ENCODE peak calls at places on chromosomes 2 and 18, in eight cellular contexts. Z, L, K, U, Y, G, V and W are unnamed samples.

GRCh38 chr2:55148269-55148668 is 83.8 kb downstream of the CLHC1 start:
- DNase-seq in Y (no peak), U (no peak), L (no peak), Z (peak), K (no peak), G (no peak), V (no peak), W (no peak)

GRCh38 chr2:223100061-223100511 is 48.1 kb downstream of the KCNE4 start:
- DNase-seq in G (no peak), Z (no peak), K (no peak), Y (no peak), U (peak), L (no peak), V (no peak), W (no peak)

GRCh38 chr2:172234716-172235661 is 132.3 kb upstream of the DLX2 start:
- DNase-seq in K (no peak), V (no peak), G (peak), Z (no peak), Y (peak), U (peak), L (no peak), W (peak)

GRCh38 chr2:29295843-29296242 is 180.6 kb downstream of the CLIP4 start:
- DNase-seq in U (no peak), Y (peak), G (peak), L (no peak), K (peak), V (no peak), Z (peak), W (peak)

GRCh38 chr2:195545811-195546210 is 111.2 kb upstream of the SLC39A10 start:
- DNase-seq in Y (no peak), Z (no peak), G (no peak), K (no peak), V (no peak), U (no peak), L (no peak), W (no peak)

GRCh38 chr2:126771501-126772195 is 115.7 kb downstream of the GYPC start:
- DNase-seq in Y (no peak), K (no peak), V (no peak), U (no peak), Z (no peak), G (peak), L (no peak), W (no peak)

GRCh38 chr2:177543007-177543760 is 150.6 kb downstream of the AGPS start:
- DNase-seq in Z (peak), V (no peak), L (no peak), U (no peak), G (no peak), Y (no peak), K (no peak), W (no peak)

GRCh38 chr2:119218478-119219064 is 5.1 kb upstream of the STEAP3 start:
- DNase-seq in Y (no peak), Z (peak), V (no peak), U (peak), K (peak), G (peak), L (peak), W (peak)

GRCh38 chr18:76979906-76980305 is 152.7 kb downstream of the MBP start:
- DNase-seq in U (no peak), L (no peak), G (no peak), K (no peak), V (no peak), Z (no peak), Y (no peak), W (no peak)

GRCh38 chr2:172087780-172088244 is 2.5 kb downstream of the DLX1 start:
- DNase-seq in G (peak), Z (no peak), Y (peak), V (no peak), U (no peak), K (no peak), L (no peak), W (peak)

GRCh38 chr18:64407606-64408005 is 258.7 kb upstream of the LINC00305 start:
- DNase-seq in U (no peak), Y (no peak), K (no peak), V (no peak), G (no peak), Z (no peak), L (no peak), W (no peak)

GRCh38 chr18:74229005-74229404 is 62.8 kb downstream of the CYB5A start:
- DNase-seq in G (no peak), U (no peak), Y (no peak), L (no peak), Z (no peak), K (no peak), V (no peak), W (no peak)

GRCh38 chr18:75502286-75502685 is 74.8 kb upstream of the SMIM21 start:
- DNase-seq in Z (no peak), K (no peak), Y (no peak), U (no peak), L (no peak), G (no peak), V (no peak), W (no peak)

GRCh38 chr2:158602027-158602426 is 145.3 kb downstream of the PKP4 start:
- DNase-seq in L (no peak), U (no peak), K (no peak), V (no peak), G (no peak), Y (no peak), Z (no peak), W (no peak)

GRCh38 chr2:2586961-2587360 is 255.9 kb upstream of the MYT1L start:
- DNase-seq in V (no peak), U (no peak), Z (no peak), Y (no peak), K (no peak), L (no peak), G (no peak), W (no peak)

GRCh38 chr2:42859006-42859552 is 66.7 kb upstream of the HAAO start:
- DNase-seq in G (peak), L (peak), K (peak), U (peak), V (peak), Z (peak), Y (peak), W (peak)

GRCh38 chr18:11909597-11910026 is 1.5 kb upstream of the MPPE1 start:
- DNase-seq in Z (peak), V (peak), G (no peak), L (no peak), K (no peak), Y (no peak), U (peak), W (no peak)

GRCh38 chr2:23078799-23079434 is 306.1 kb upstream of the KLHL29 start:
- DNase-seq in Y (no peak), Z (no peak), U (no peak), G (no peak), K (no peak), L (no peak), V (no peak), W (no peak)

GRCh38 chr18:45801396-45802004 is 24.0 kb upstream of the SIGLEC15 start:
- DNase-seq in G (no peak), U (no peak), K (no peak), Z (peak), V (no peak), Y (no peak), L (no peak), W (no peak)

GRCh38 chr2:214410918-214411554 is at the start of gene VWC2L:
- DNase-seq in G (peak), K (peak), Y (peak), V (peak), Z (peak), U (peak), L (peak), W (peak)

GRCh38 chr2:112954364-112954763 is 23.4 kb upstream of the IL36G start:
- DNase-seq in Y (no peak), G (no peak), L (no peak), V (no peak), K (no peak), Z (no peak), U (no peak), W (no peak)

GRCh38 chr2:31428001-31428418 is 13.5 kb upstream of the XDH start:
- DNase-seq in Y (no peak), V (peak), Z (peak), K (no peak), G (peak), U (no peak), L (peak), W (no peak)

GRCh38 chr2:72341639-72342038 is 194.0 kb upstream of the CYP26B1 start:
- DNase-seq in K (no peak), G (no peak), V (no peak), Y (no peak), U (no peak), Z (no peak), L (no peak), W (no peak)

GRCh38 chr2:70516596-70516995 is 37.0 kb downstream of the TGFA start:
- DNase-seq in Z (peak), U (no peak), V (no peak), Y (no peak), K (no peak), G (no peak), L (peak), W (no peak)

DNA sequence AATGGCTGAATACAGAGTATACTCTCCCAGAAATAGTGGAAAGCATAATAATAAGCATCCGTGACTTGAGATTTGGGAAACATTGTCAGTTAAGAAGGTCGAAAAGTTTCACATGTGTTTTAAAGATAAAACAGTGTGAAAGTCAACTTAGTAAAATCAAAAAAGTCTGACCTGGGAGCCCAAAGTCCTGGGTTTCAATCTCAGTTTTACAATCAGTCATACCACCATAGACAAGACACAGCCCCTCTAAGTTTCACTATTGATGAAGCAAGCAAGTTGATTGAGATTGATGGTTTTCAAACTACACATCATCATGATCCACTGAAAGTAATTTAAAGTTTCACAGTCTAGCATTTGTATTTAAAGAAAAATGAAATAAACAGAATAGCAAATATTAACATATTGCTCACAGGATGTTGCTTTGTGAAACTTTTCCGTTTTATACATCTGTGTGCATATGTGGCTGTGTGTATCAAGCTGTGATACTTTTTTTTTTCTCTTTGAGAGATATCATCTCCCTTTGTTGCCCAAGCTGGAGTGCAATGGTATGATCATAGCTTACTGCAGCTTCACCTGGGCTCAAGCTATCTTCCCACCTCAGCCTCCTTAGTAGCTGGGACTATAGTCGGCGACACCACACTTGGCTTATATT is 71.1 kb downstream of the PIK3C3 start:
- DNase-seq in Y (no peak), K (no peak), L (no peak), U (no peak), V (peak), G (no peak), Z (no peak), W (no peak)
- TF ChIP-seq EZH2phosphoT487 in Y (no peak), K (no peak), L (no peak), U (no peak), V (no peak), G (no peak), Z (no peak), W (no peak)

GRCh38 chr2:74423226-74424095 is 1.9 kb downstream of the WDR54 start:
- DNase-seq in Y (peak), U (no peak), V (no peak), L (no peak), K (no peak), G (no peak), Z (no peak), W (no peak)

GRCh38 chr2:74424139-74424992 is 2.8 kb downstream of the WDR54 start:
- DNase-seq in L (no peak), K (no peak), Y (no peak), G (no peak), Z (peak), V (no peak), U (no peak), W (no peak)

GRCh38 chr2:74419345-74419744 is 2.1 kb downstream of the C2orf81 start:
- DNase-seq in L (peak), Z (no peak), G (no peak), U (no peak), V (no peak), K (no peak), Y (no peak), W (no peak)

GRCh38 chr2:74420006-74420405 is 1.4 kb downstream of the C2orf81 start:
- DNase-seq in Z (no peak), L (no peak), Y (no peak), V (no peak), G (no peak), U (no peak), K (no peak), W (no peak)

GRCh38 chr2:74421248-74421870 is at the start of the genes C2orf81 and WDR54:
- DNase-seq in L (peak), V (peak), U (peak), Z (peak), G (peak), K (peak), Y (peak), W (peak)
- H3K27ac ChIP-seq in L (peak), V (peak), U (no peak), Z (peak), G (peak), K (peak), Y (peak), W (no peak)

GRCh38 chr18:26456070-26456491 is 92.3 kb downstream of the KCTD1 start:
- DNase-seq in G (no peak), Z (peak), V (peak), Y (no peak), K (no peak), U (no peak), L (peak), W (no peak)
- TF ChIP-seq CTCF in G (peak), Z (peak), V (peak), Y (peak), K (no peak), U (no peak), L (peak), W (no peak)

DNA sequence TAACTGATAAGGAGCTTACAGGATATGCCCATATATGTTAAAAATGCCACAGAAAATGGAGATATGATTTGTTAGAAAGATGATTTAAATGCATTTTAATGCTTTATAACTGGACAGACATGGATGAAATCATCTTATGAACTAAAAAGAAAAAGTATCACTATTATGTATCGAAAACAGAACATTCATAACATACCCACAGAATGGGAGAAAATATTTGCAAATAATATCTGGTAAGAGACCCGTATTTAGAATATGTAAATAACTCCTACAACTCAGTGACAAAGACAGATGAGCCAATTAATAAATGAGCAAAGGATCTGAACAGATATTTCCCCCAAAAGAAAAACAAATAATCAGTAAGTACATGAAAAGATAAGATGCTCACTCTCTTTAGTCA is 24.3 kb upstream of the MGAT5 start:
- DNase-seq in L (no peak), Z (no peak), G (no peak), K (no peak), U (no peak), Y (no peak), V (no peak), W (no peak)
- TF ChIP-seq EZH2phosphoT487 in L (no peak), Z (no peak), G (no peak), K (no peak), U (no peak), Y (no peak), V (no peak), W (no peak)

DNA sequence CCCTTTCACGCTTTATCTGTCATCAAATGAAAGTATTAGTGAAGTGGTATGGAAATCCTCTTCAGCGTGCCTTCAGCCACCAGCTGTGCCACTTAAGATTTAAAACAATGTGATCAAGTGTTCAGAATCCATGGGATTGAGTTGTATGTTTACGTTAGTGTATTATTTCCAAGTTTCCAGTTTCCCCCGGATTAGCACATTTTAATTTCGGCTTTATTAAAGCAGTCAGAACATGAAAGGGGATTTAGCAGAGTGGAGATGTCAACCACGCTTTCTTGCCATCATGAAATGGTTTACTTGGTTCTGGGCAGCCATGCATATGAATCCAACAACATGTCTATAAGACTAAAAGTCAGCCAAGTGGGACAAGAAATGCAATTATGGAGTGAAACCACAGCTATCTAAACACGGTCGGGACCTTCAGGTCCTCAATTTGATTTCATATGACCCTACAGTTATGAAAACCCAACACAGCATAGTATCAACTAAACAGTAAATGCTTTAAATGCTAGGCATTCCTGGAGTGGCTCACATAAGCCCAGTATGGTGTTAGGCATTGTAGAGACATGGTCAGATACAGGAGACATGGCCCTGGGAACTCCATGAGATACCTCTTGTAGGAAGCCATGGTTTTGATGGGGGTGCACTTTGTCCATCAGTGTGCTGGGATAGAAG is 224.9 kb upstream of the EPAS1 start:
- DNase-seq in V (no peak), Y (no peak), G (no peak), Z (no peak), U (no peak), K (no peak), L (no peak), W (no peak)
- H3K27ac ChIP-seq in V (no peak), Y (peak), G (no peak), Z (peak), U (no peak), K (no peak), L (no peak), W (no peak)

GRCh38 chr18:59783138-59783537 is 85.9 kb upstream of the CCBE1 start:
- DNase-seq in U (peak), Z (peak), Y (peak), G (peak), L (peak), V (peak), K (peak), W (peak)
- TF ChIP-seq CTCF in U (peak), Z (peak), Y (peak), G (peak), L (peak), V (peak), K (peak), W (peak)